ENCODE peak calls at places on chromosomes 7 and 10, in four cellular contexts. J is A172, X is amygdala, P is AG08396. H is an unnamed sample.

GRCh38 chr10:60343254-60343653 is 46.4 kb downstream of the ANK3 start:
- DNase-seq in X (no peak), J (peak), P (no peak), H (no peak)

GRCh38 chr10:3811331-3811870 is 26.4 kb upstream of the KLF6 start:
- DNase-seq in J (peak), X (no peak), P (peak), H (peak)

GRCh38 chr10:101257121-101257890 is 28.0 kb upstream of the LBX1 start:
- DNase-seq in P (no peak), X (no peak), J (no peak), H (no peak)

GRCh38 chr7:28626629-28627262 is 214.4 kb downstream of the CREB5 start:
- DNase-seq in X (no peak), P (peak), J (peak), H (no peak)

GRCh38 chr7:78019457-78020130 is 221.0 kb downstream of the PHTF2 start:
- DNase-seq in X (peak), J (peak), P (peak), H (peak)

GRCh38 chr7:12607134-12607533 is 36.6 kb downstream of the SCIN start:
- DNase-seq in X (no peak), P (no peak), J (peak), H (no peak)

GRCh38 chr10:84478155-84478554 is 149.8 kb downstream of the CCSER2 start:
- DNase-seq in X (no peak), J (no peak), P (no peak), H (no peak)

GRCh38 chr10:3828404-3829192 is 43.6 kb upstream of the KLF6 start:
- DNase-seq in J (peak), P (peak), X (no peak), H (no peak)

GRCh38 chr7:42214063-42214679 is 22.8 kb downstream of the GLI3 start:
- DNase-seq in P (no peak), X (no peak), J (no peak), H (no peak)

GRCh38 chr10:118958984-118959916 is 70.3 kb upstream of the NANOS1 start:
- DNase-seq in J (peak), P (peak), X (no peak), H (peak)

GRCh38 chr7:26200113-26200443 is 468 bp downstream of the HNRNPA2B1 start:
- DNase-seq in P (no peak), X (peak), J (peak), H (peak)

GRCh38 chr10:78579995-78580394 is 488.8 kb upstream of the ZMIZ1 start:
- DNase-seq in X (peak), P (peak), J (no peak), H (peak)